ENCODE peak calls at places on chromosome 5, in seven cellular contexts. M, W, I, T, Q, Z and H are unnamed samples.

GRCh38 chr5:90902170-90902569 is 343.6 kb downstream of the ADGRV1 start:
- DNase-seq in M (no peak), W (no peak), I (no peak), T (no peak), Q (no peak), Z (no peak), H (no peak)

GRCh38 chr5:60516688-60517087 is 183.3 kb downstream of the DEPDC1B start:
- DNase-seq in M (no peak), W (no peak), I (no peak), T (no peak), Q (no peak), Z (no peak), H (no peak)

GRCh38 chr5:96483878-96484277 is 50.8 kb upstream of the PCSK1 start:
- DNase-seq in M (no peak), W (no peak), I (no peak), T (no peak), Q (peak; percentile 69), Z (peak; percentile 39), H (peak; percentile 42)

GRCh38 chr5:124881333-124881732 is 134.9 kb upstream of the ZNF608 start:
- DNase-seq in M (no peak), W (no peak), I (no peak), T (no peak), Q (no peak), Z (no peak), H (no peak)

GRCh38 chr5:163362806-163363788 is 74.3 kb upstream of the CCNG1 start:
- DNase-seq in M (no peak), W (no peak), I (no peak), T (no peak), Q (no peak), Z (no peak), H (no peak)

GRCh38 chr5:167899490-167899889 is 392.0 kb upstream of the WWC1 start:
- DNase-seq in M (no peak), W (peak; percentile 50), I (no peak), T (no peak), Q (peak; percentile 42), Z (no peak), H (no peak)

GRCh38 chr5:140165101-140165920 is 9.7 kb upstream of the CYSTM1 start:
- DNase-seq in M (no peak), W (no peak), I (no peak), T (no peak), Q (no peak), Z (no peak), H (no peak)

GRCh38 chr5:135535420-135535819 is 344 bp downstream of the NEUROG1 start:
- DNase-seq in M (no peak), W (no peak), I (no peak), T (no peak), Q (peak; percentile 3), Z (no peak), H (peak; percentile 20)

GRCh38 chr5:1788200-1788599 is 11.4 kb downstream of the MRPL36 start:
- DNase-seq in M (no peak), W (no peak), I (no peak), T (no peak), Q (no peak), Z (no peak), H (no peak)

GRCh38 chr5:90279091-90279490 is 130.5 kb downstream of the CETN3 start:
- DNase-seq in M (no peak), W (no peak), I (no peak), T (no peak), Q (no peak), Z (no peak), H (no peak)

GRCh38 chr5:16757146-16757545 is 140.3 kb upstream of the RETREG1 start:
- DNase-seq in M (no peak), W (no peak), I (no peak), T (no peak), Q (no peak), Z (no peak), H (no peak)

GRCh38 chr5:172862165-172862801 is 28.2 kb downstream of the ERGIC1 start:
- DNase-seq in M (no peak), W (no peak), I (no peak), T (no peak), Q (no peak), Z (no peak), H (no peak)

GRCh38 chr5:32953694-32954093 is 242.6 kb downstream of the NPR3 start:
- DNase-seq in M (no peak), W (no peak), I (no peak), T (no peak), Q (no peak), Z (no peak), H (no peak)

GRCh38 chr5:139650689-139651501 is 2.7 kb downstream of the CXXC5 start:
- DNase-seq in M (peak; percentile 82), W (no peak), I (no peak), T (no peak), Q (peak; percentile 56), Z (no peak), H (no peak)

GRCh38 chr5:96084874-96085545 is 123.4 kb upstream of the ELL2 start:
- DNase-seq in M (no peak), W (no peak), I (no peak), T (no peak), Q (no peak), Z (no peak), H (no peak)

GRCh38 chr5:95327211-95327610 is 42.3 kb upstream of the MCTP1 start:
- DNase-seq in M (no peak), W (no peak), I (no peak), T (no peak), Q (no peak), Z (no peak), H (no peak)